ENCODE peak calls at places on chromosomes 3 and 15, in four cellular contexts. J is testis, O is sigmoid colon, N is body of pancreas. Y is an unnamed sample.

GRCh38 chr3:149879872-149880271 is 66.9 kb downstream of the RNF13 start:
- DNase-seq in N (peak), O (peak), J (peak), Y (peak)

GRCh38 chr15:74227968-74228722 is 8.0 kb upstream of the CCDC33 start:
- DNase-seq in O (no peak), N (no peak), J (no peak), Y (peak)

GRCh38 chr3:194054941-194055340 is 81.0 kb upstream of the HES1 start:
- DNase-seq in N (no peak), O (no peak), J (no peak), Y (no peak)

GRCh38 chr15:101024111-101024695 is 105.0 kb downstream of the LRRK1 start:
- DNase-seq in O (peak), N (no peak), J (peak), Y (no peak)

GRCh38 chr15:50816191-50816590 is 50.7 kb upstream of the SPPL2A start:
- DNase-seq in J (no peak), O (no peak), N (peak), Y (no peak)

GRCh38 chr15:60949034-60949977 is 279.8 kb downstream of the RORA start:
- DNase-seq in J (no peak), O (peak), N (no peak), Y (no peak)

GRCh38 chr15:84001655-84002054 is 233.9 kb upstream of the GOLGA6L4 start:
- DNase-seq in N (no peak), J (no peak), O (no peak), Y (no peak)

GRCh38 chr15:43872416-43873020 is 45.7 kb downstream of the WDR76 start:
- DNase-seq in O (no peak), J (peak), N (peak), Y (peak)

GRCh38 chr3:88003115-88003755 is 55.6 kb downstream of the CGGBP1 start:
- DNase-seq in J (no peak), N (no peak), O (no peak), Y (peak)

GRCh38 chr3:12302564-12302963 is 13.7 kb downstream of the PPARG start:
- DNase-seq in J (no peak), O (no peak), N (no peak), Y (no peak)

GRCh38 chr3:88150771-88151170 is 1.0 kb downstream of the C3orf38 start:
- DNase-seq in J (no peak), N (no peak), O (no peak), Y (peak)

GRCh38 chr3:114351123-114351821 is 57.4 kb downstream of the TIGIT start:
- DNase-seq in O (no peak), N (no peak), J (no peak), Y (no peak)

GRCh38 chr3:71728632-71729342 is 3.6 kb upstream of the EIF4E3 start:
- DNase-seq in J (no peak), N (no peak), O (no peak), Y (no peak)
- TF ChIP-seq POLR2A in J (no peak), N (no peak), O (no peak), Y (no peak)

GRCh38 chr15:40754883-40755815 is at the start of gene RMDN3:
- DNase-seq in O (peak), J (peak), N (peak), Y (peak)
- TF ChIP-seq POLR2A in O (no peak), J (peak), N (peak), Y (peak)

DNA sequence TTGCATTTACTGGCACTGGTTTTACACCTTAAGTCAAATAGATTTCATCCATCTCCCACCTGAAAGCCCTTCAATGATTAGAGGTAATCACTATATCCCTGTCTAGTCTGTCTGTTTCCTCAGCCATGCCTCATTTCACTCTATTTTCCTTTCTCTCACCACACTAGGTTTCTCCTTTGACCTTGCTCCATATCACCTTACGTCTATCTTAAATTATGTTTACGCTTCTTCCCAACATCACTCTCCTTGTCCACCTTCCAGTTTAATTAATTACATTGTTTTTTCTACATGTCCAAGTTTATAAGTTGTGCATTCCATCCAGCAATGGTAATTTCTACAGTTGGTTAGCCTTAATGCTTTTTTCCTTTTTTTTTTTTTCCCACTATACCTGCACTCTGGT is 396.7 kb upstream of the PDZRN3 start:
- DNase-seq in J (no peak), O (no peak), N (no peak), Y (no peak)
- TF ChIP-seq POLR2A in J (no peak), O (no peak), N (no peak), Y (no peak)

DNA sequence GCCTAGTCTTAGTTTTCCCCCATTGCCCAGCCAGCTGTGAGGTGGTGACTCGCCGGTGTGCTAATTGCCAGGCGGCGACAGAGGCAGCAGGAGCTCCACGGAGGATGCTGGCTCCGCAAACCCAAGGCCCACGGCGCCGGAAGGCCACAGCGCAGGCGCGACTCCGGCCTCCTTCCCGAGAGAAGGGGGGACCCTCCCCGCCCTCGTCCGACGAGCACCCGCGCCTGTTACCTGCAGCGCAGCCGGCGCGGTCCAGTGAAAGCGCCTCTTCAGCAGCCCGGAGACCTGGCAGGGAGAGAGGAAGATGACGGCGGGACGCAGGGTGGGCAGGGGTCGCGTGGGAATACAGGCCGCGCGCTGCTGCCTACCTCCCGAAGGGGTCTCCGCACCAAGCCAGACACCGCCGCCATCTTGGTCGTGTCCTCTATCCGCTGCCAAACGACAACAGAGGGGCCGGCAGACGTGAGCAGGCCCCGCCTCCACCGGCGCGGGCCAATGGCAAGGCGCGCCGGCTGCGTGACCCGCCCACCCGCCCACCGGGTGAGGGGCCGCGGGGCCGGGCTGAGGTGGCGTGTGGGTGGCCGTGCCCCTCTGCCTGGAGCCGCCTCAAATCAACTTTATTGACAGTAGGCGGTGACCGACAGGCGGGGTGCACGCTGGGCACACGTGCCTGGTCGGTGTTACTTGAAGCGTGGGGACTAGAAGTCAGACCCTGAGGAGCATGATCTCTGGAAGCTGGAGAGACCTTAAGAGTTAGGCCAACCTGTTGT is at the start of gene PDHB:
- DNase-seq in O (peak), J (peak), N (peak), Y (peak)
- TF ChIP-seq POLR2A in O (peak), J (no peak), N (peak), Y (peak)

DNA sequence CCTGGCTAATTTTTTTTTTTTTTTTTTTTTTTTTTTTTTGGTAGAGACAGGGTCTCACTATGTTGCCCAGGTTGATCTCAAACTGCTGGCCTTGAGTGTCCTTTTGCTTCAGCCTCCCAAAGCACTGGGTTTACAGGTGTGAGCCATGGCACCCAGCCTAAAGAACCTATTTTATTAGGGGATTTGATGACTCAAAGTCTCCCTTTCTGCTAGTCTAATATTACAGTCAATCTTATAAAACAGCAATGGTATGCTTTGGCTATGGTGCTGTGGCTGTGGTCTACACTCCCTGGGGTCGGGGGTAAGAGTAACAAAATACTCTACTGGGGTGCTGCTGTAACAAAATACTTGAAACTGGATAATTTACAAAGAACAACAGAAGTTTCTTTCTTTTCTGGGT is 44.8 kb downstream of the ZNF589 start:
- DNase-seq in O (no peak), J (no peak), N (no peak), Y (no peak)
- TF ChIP-seq POLR2A in O (no peak), J (no peak), N (no peak), Y (no peak)

GRCh38 chr3:139151530-139151929 is 106.8 kb upstream of the PRR23C start:
- DNase-seq in N (no peak), O (no peak), J (no peak), Y (no peak)
- TF ChIP-seq POLR2A in N (no peak), O (no peak), J (no peak), Y (no peak)

GRCh38 chr3:78878789-78879515 is 888.8 kb downstream of the ROBO1 start:
- DNase-seq in O (no peak), J (no peak), N (no peak), Y (no peak)

GRCh38 chr3:78875431-78875830 is 892.4 kb downstream of the ROBO1 start:
- DNase-seq in J (no peak), O (no peak), N (no peak), Y (peak)

GRCh38 chr3:78879516-78879860 is 888.3 kb downstream of the ROBO1 start:
- DNase-seq in N (no peak), O (no peak), J (no peak), Y (no peak)

GRCh38 chr3:78875851-78876250 is 891.9 kb downstream of the ROBO1 start:
- DNase-seq in N (no peak), J (no peak), O (no peak), Y (peak)

GRCh38 chr3:78878011-78878410 is 889.8 kb downstream of the ROBO1 start:
- DNase-seq in N (no peak), O (no peak), J (no peak), Y (no peak)
- TF ChIP-seq POLR2A in N (no peak), O (no peak), J (no peak), Y (no peak)

DNA sequence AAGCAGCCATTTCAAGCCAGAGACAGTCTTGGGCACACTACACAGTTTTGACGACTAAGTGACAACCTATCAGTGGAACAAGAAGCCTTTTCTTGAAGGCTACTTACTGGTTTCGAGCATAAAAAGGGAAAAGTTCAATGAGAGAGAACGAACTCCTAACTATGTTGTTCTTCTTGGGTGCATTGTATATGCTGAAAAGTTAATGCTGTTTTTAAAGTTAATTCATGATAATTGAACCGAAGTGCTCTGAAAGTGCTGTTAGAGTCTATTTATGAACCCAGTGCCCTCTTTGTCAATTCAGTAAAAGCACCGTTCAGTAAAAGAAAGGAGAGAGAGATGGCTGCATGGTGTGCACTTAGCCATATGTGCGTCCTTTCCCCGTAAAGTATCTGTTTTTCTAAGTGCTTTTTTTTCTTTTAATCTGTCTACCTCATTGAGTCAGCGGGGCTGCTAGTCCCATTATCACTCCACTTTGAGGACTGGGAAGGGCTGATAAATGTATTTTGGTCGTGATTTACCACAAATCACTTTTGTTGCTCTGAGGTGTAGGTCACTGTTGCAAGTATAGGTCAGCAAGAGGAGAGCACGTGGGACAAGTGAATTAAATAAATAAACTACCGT is 380.7 kb upstream of the GOLIM4 start:
- DNase-seq in N (no peak), O (no peak), J (no peak), Y (no peak)
- TF ChIP-seq POLR2A in N (no peak), O (no peak), J (no peak), Y (no peak)

DNA sequence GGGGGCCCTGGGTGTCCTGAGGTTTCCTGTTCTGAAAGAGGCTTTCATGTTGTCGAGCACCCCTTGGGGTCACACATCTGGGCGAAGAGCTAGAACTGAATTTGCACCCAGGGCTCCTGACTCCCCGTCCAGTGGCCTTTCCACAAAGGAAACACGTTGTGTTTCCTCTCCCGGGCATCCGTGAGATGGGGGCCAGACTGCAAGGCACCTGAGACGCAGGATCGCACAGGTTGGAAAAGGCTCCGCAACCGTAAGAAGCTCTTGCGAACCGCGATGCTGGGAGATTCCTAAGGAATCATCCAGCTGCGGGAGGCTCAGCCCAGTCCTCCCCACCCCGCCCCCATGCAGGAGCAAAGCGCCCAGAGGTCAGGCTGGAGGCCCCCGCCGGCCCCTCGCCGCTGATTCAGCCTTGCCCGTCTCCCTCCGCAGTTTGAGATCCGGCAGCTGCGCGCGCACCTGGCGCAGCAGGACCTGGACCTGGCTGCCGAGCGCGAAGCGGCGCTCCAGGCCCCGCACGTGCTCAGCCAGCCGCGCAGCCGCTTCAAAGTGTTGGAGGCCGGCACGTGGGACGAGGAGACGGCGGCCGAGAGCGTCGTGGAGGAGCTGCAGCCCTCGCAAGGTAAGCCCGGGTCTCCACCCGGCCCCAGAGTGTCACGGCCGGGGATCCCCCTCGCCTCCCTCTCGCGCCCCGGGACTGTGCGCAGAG is 119.6 kb downstream of the ETFA start:
- DNase-seq in N (no peak), O (no peak), J (peak), Y (no peak)
- TF ChIP-seq POLR2A in N (no peak), O (no peak), J (no peak), Y (no peak)

GRCh38 chr3:94062513-94063404 is at the start of the genes DHFR2 and NSUN3:
- DNase-seq in J (peak), O (peak), N (peak), Y (peak)
- TF ChIP-seq POLR2A in J (no peak), O (no peak), N (peak), Y (peak)

Y was measured in endothelial cell of umbilical vein.